ENCODE peak calls at places on chromosomes 2 and 18, in six cellular contexts. One of them, this sample, is unnamed.

GRCh38 chr2:56244911-56245530 is 61.2 kb downstream of the CCDC85A start:
- DNase-seq in astrocyte: peak
- DNase-seq in stimulated activated CD8-positive, alpha-beta memory T cell treated with anti-CD3 and anti-CD28 coated beads, Interleukin-15, amount 100 ng/mL, for 24 hours: no peak
- DNase-seq in GM18507: no peak
- DNase-seq in endothelial cell: no peak
- DNase-seq in fibroblast of lung: peak
- DNase-seq in this sample: no peak

GRCh38 chr18:79509536-79509930 is 113.8 kb downstream of the NFATC1 start:
- DNase-seq in fibroblast of lung: no peak
- DNase-seq in endothelial cell: no peak
- DNase-seq in stimulated activated CD8-positive, alpha-beta memory T cell treated with anti-CD3 and anti-CD28 coated beads, Interleukin-15, amount 100 ng/mL, for 24 hours: no peak
- DNase-seq in GM18507: no peak
- DNase-seq in astrocyte: no peak
- DNase-seq in this sample: no peak

GRCh38 chr2:183093857-183094657 is 15.5 kb downstream of the DUSP19 start:
- DNase-seq in endothelial cell: no peak
- DNase-seq in fibroblast of lung: peak
- DNase-seq in stimulated activated CD8-positive, alpha-beta memory T cell treated with anti-CD3 and anti-CD28 coated beads, Interleukin-15, amount 100 ng/mL, for 24 hours: no peak
- DNase-seq in GM18507: no peak
- DNase-seq in astrocyte: peak
- DNase-seq in this sample: no peak

GRCh38 chr2:187461294-187462261 is 13.5 kb upstream of the CALCRL start:
- DNase-seq in astrocyte: no peak
- DNase-seq in fibroblast of lung: no peak
- DNase-seq in endothelial cell: peak
- DNase-seq in GM18507: no peak
- DNase-seq in stimulated activated CD8-positive, alpha-beta memory T cell treated with anti-CD3 and anti-CD28 coated beads, Interleukin-15, amount 100 ng/mL, for 24 hours: no peak
- DNase-seq in this sample: no peak

GRCh38 chr2:45754087-45755015 is 102.9 kb downstream of the PRKCE start:
- DNase-seq in stimulated activated CD8-positive, alpha-beta memory T cell treated with anti-CD3 and anti-CD28 coated beads, Interleukin-15, amount 100 ng/mL, for 24 hours: no peak
- DNase-seq in GM18507: no peak
- DNase-seq in astrocyte: no peak
- DNase-seq in fibroblast of lung: no peak
- DNase-seq in endothelial cell: no peak
- DNase-seq in this sample: no peak

GRCh38 chr2:9497017-9497416 is 22.7 kb downstream of the IAH1 start:
- DNase-seq in fibroblast of lung: no peak
- DNase-seq in endothelial cell: no peak
- DNase-seq in stimulated activated CD8-positive, alpha-beta memory T cell treated with anti-CD3 and anti-CD28 coated beads, Interleukin-15, amount 100 ng/mL, for 24 hours: no peak
- DNase-seq in astrocyte: no peak
- DNase-seq in GM18507: no peak
- DNase-seq in this sample: no peak

GRCh38 chr2:157486596-157487270 is 42.8 kb upstream of the CYTIP start:
- DNase-seq in endothelial cell: no peak
- DNase-seq in fibroblast of lung: peak
- DNase-seq in GM18507: no peak
- DNase-seq in astrocyte: peak
- DNase-seq in stimulated activated CD8-positive, alpha-beta memory T cell treated with anti-CD3 and anti-CD28 coated beads, Interleukin-15, amount 100 ng/mL, for 24 hours: no peak
- DNase-seq in this sample: no peak

GRCh38 chr2:14628906-14629305 is 3.6 kb upstream of the LRATD1 start:
- DNase-seq in astrocyte: no peak
- DNase-seq in fibroblast of lung: no peak
- DNase-seq in endothelial cell: no peak
- DNase-seq in stimulated activated CD8-positive, alpha-beta memory T cell treated with anti-CD3 and anti-CD28 coated beads, Interleukin-15, amount 100 ng/mL, for 24 hours: no peak
- DNase-seq in GM18507: no peak
- DNase-seq in this sample: no peak

GRCh38 chr2:10471046-10471571 is 23.0 kb upstream of the ODC1 start:
- DNase-seq in stimulated activated CD8-positive, alpha-beta memory T cell treated with anti-CD3 and anti-CD28 coated beads, Interleukin-15, amount 100 ng/mL, for 24 hours: no peak
- DNase-seq in fibroblast of lung: no peak
- DNase-seq in astrocyte: no peak
- DNase-seq in endothelial cell: no peak
- DNase-seq in GM18507: no peak
- DNase-seq in this sample: no peak

GRCh38 chr18:62101236-62101635 is 85.6 kb downstream of the PIGN start:
- DNase-seq in GM18507: no peak
- DNase-seq in endothelial cell: no peak
- DNase-seq in astrocyte: peak
- DNase-seq in fibroblast of lung: peak
- DNase-seq in stimulated activated CD8-positive, alpha-beta memory T cell treated with anti-CD3 and anti-CD28 coated beads, Interleukin-15, amount 100 ng/mL, for 24 hours: no peak
- DNase-seq in this sample: no peak

GRCh38 chr18:9838144-9838877 is 47.5 kb upstream of the TXNDC2 start:
- DNase-seq in fibroblast of lung: peak
- DNase-seq in GM18507: no peak
- DNase-seq in astrocyte: peak
- DNase-seq in endothelial cell: no peak
- DNase-seq in stimulated activated CD8-positive, alpha-beta memory T cell treated with anti-CD3 and anti-CD28 coated beads, Interleukin-15, amount 100 ng/mL, for 24 hours: no peak
- DNase-seq in this sample: no peak

GRCh38 chr2:230319211-230319862 is 7.7 kb upstream of the SP140L start:
- DNase-seq in endothelial cell: no peak
- DNase-seq in fibroblast of lung: no peak
- DNase-seq in astrocyte: no peak
- DNase-seq in stimulated activated CD8-positive, alpha-beta memory T cell treated with anti-CD3 and anti-CD28 coated beads, Interleukin-15, amount 100 ng/mL, for 24 hours: no peak
- DNase-seq in GM18507: no peak
- DNase-seq in this sample: no peak

GRCh38 chr2:170396799-170397459 is 219.0 kb downstream of the MYO3B start:
- DNase-seq in astrocyte: peak
- DNase-seq in fibroblast of lung: no peak
- DNase-seq in endothelial cell: no peak
- DNase-seq in stimulated activated CD8-positive, alpha-beta memory T cell treated with anti-CD3 and anti-CD28 coated beads, Interleukin-15, amount 100 ng/mL, for 24 hours: no peak
- DNase-seq in GM18507: no peak
- DNase-seq in this sample: no peak

GRCh38 chr2:24010477-24011277 is 792 bp downstream of the MFSD2B start:
- DNase-seq in fibroblast of lung: no peak
- DNase-seq in endothelial cell: no peak
- DNase-seq in astrocyte: no peak
- DNase-seq in GM18507: no peak
- DNase-seq in stimulated activated CD8-positive, alpha-beta memory T cell treated with anti-CD3 and anti-CD28 coated beads, Interleukin-15, amount 100 ng/mL, for 24 hours: no peak
- DNase-seq in this sample: no peak

This sample was measured in Panc1.